ENCODE peak calls at places on chromosomes 11 and 22, in seven cellular contexts. Y is right lobe of liver, H is H9, A is MM.1S, N is GM23338, G is heart right ventricle, V is PC-9. L is an unnamed sample.

GRCh38 chr11:95089620-95090542 is at the start of gene ENDOD1:
- DNase-seq in Y (peak; percentile 87), H (peak; percentile 83), A (peak; percentile 88), N (peak; percentile 90), G (peak; percentile 88), V (peak; percentile 81), L (peak; percentile 86)

GRCh38 chr22:16956290-16956689 is 51.7 kb downstream of the GAB4 start:
- DNase-seq in Y (no peak), H (no peak), A (no peak), N (no peak), G (no peak), V (no peak), L (no peak)

GRCh38 chr11:35293034-35293433 is 126.3 kb downstream of the SLC1A2 start:
- DNase-seq in Y (no peak), H (no peak), A (peak; percentile 32), N (no peak), G (no peak), V (no peak), L (no peak)

GRCh38 chr11:35168606-35169200 is 29.7 kb downstream of the CD44 start:
- DNase-seq in Y (no peak), H (no peak), A (no peak), N (no peak), G (no peak), V (no peak), L (no peak)

GRCh38 chr11:109552376-109552775 is 130.4 kb downstream of the C11orf87 start:
- DNase-seq in Y (no peak), H (no peak), A (no peak), N (no peak), G (no peak), V (no peak), L (no peak)

GRCh38 chr11:80028998-80029397 is 588.2 kb upstream of the TENM4 start:
- DNase-seq in Y (no peak), H (no peak), A (no peak), N (no peak), G (no peak), V (no peak), L (no peak)

GRCh38 chr22:42347281-42347824 is 76.9 kb upstream of the TCF20 start:
- DNase-seq in Y (no peak), H (no peak), A (no peak), N (no peak), G (no peak), V (no peak), L (peak; percentile 52)

GRCh38 chr22:38431266-38432010 is 23.6 kb downstream of the KCNJ4 start:
- DNase-seq in Y (no peak), H (peak; percentile 34), A (no peak), N (no peak), G (no peak), V (no peak), L (no peak)

GRCh38 chr11:65121447-65121864 is 478 bp downstream of the FAU start:
- DNase-seq in Y (peak; percentile 62), H (no peak), A (peak; percentile 30), N (peak; percentile 35), G (no peak), V (no peak), L (no peak)

GRCh38 chr22:38504731-38505594 is 1.1 kb downstream of the DDX17 start:
- DNase-seq in Y (peak; percentile 69), H (no peak), A (peak; percentile 74), N (peak; percentile 53), G (peak; percentile 47), V (peak; percentile 24), L (peak; percentile 49)

GRCh38 chr11:72954860-72955259 is 140.6 kb downstream of the ATG16L2 start:
- DNase-seq in Y (no peak), H (no peak), A (no peak), N (no peak), G (no peak), V (no peak), L (no peak)

GRCh38 chr11:3202759-3203158 is 15.9 kb downstream of the MRGPRG start:
- DNase-seq in Y (no peak), H (no peak), A (no peak), N (no peak), G (no peak), V (no peak), L (peak; percentile 4)

GRCh38 chr11:63592975-63593395 is 21.2 kb downstream of the PLAAT3 start:
- DNase-seq in Y (no peak), H (no peak), A (no peak), N (peak; percentile 60), G (no peak), V (peak; percentile 44), L (peak; percentile 23)

GRCh38 chr22:44364750-44365118 is 52.0 kb upstream of the SHISAL1 start:
- DNase-seq in Y (peak; percentile 6), H (no peak), A (no peak), N (no peak), G (no peak), V (no peak), L (no peak)

GRCh38 chr11:38547464-38547863 is 1949.4 kb upstream of the RAG2 start:
- DNase-seq in Y (no peak), H (no peak), A (no peak), N (no peak), G (no peak), V (no peak), L (no peak)

GRCh38 chr11:44927174-44927661 is 23.5 kb downstream of the TP53I11 start:
- DNase-seq in Y (peak; percentile 73), H (peak; percentile 92), A (peak; percentile 66), N (peak; percentile 96), G (peak; percentile 64), V (peak; percentile 66), L (peak; percentile 88)

GRCh38 chr22:40709752-40710413 is 30.6 kb downstream of the MCHR1 start:
- DNase-seq in Y (no peak), H (no peak), A (no peak), N (peak; percentile 58), G (peak; percentile 38), V (no peak), L (no peak)

GRCh38 chr22:31400023-31400397 is 606 bp downstream of the DRG1 start:
- DNase-seq in Y (no peak), H (no peak), A (no peak), N (peak; percentile 7), G (no peak), V (no peak), L (peak; percentile 8)

GRCh38 chr11:111759375-111759774 is 6.8 kb downstream of the PPP2R1B start:
- DNase-seq in Y (no peak), H (no peak), A (no peak), N (no peak), G (no peak), V (no peak), L (no peak)

GRCh38 chr11:47185305-47186075 is 744 bp downstream of the PACSIN3 start:
- DNase-seq in Y (peak; percentile 53), H (peak; percentile 96), A (no peak), N (peak; percentile 97), G (peak; percentile 75), V (peak; percentile 87), L (peak; percentile 66)

GRCh38 chr11:118401880-118402590 is 629 bp downstream of the ATP5MG start:
- DNase-seq in Y (no peak), H (no peak), A (no peak), N (peak; percentile 22), G (no peak), V (no peak), L (no peak)

GRCh38 chr22:40911772-40912171 is 39.4 kb upstream of the RBX1 start:
- DNase-seq in Y (no peak), H (no peak), A (no peak), N (no peak), G (no peak), V (no peak), L (no peak)

GRCh38 chr11:113730887-113731726 is 25.0 kb upstream of the TMPRSS5 start:
- DNase-seq in Y (no peak), H (peak; percentile 45), A (no peak), N (peak; percentile 72), G (no peak), V (peak; percentile 25), L (peak; percentile 40)

GRCh38 chr22:49768511-49768910 is 59.2 kb downstream of the BRD1 start:
- DNase-seq in Y (peak; percentile 6), H (no peak), A (no peak), N (no peak), G (no peak), V (no peak), L (no peak)

DNA sequence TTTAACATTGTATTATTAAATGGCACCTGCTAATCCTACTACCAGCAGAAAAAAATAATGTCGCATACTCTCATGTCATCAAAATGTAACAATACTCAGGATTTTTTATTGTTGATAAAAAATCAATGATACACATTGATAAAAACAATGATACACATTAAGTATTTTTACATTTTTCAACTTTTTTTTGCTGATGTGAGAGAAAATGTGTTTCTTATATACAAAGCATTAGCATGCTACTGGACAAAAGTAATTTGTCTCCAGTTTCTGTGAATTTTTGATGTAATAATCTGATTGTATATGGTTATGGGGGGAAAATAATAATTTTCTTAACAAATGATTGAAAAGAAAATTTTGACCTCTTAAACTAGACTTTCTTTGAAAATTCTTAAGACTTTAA is 1256.6 kb upstream of the CNTN5 start:
- DNase-seq in Y (no peak), H (no peak), A (no peak), N (no peak), G (no peak), V (no peak), L (no peak)
- TF ChIP-seq CTCF in Y (no peak), H (no peak), A (no peak), N (no peak), G (no peak), V (no peak), L (no peak)

GRCh38 chr11:78350646-78351165 is 66.9 kb downstream of the GAB2 start:
- DNase-seq in Y (no peak), H (no peak), A (no peak), N (no peak), G (no peak), V (no peak), L (no peak)
- TF ChIP-seq CTCF in Y (no peak), H (no peak), A (no peak), N (no peak), G (no peak), V (no peak), L (no peak)

DNA sequence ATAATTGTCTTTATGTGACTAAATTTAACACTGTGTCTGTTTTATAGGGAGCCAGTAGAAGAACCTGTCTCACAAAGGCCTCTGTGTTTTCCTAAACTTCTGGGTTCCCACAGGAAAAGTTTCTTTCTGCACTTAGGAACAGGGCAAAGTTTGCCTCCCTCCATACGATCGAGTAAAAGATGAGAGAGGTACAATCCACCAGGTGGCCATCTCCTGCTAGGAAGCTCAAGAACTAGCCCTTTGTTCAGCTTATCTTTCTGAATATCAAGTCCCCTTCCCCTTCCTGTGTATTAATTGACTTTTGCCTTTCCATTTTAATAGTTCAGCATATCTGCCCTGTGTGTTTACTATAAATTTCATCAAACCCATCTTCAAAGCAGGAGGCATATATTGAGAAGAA is 18.0 kb downstream of the CSNK2A3 start:
- DNase-seq in Y (no peak), H (no peak), A (no peak), N (peak; percentile 27), G (no peak), V (no peak), L (no peak)
- TF ChIP-seq CTCF in Y (no peak), H (peak; percentile 35), A (no peak), N (peak; percentile 7), G (no peak), V (no peak), L (no peak)

DNA sequence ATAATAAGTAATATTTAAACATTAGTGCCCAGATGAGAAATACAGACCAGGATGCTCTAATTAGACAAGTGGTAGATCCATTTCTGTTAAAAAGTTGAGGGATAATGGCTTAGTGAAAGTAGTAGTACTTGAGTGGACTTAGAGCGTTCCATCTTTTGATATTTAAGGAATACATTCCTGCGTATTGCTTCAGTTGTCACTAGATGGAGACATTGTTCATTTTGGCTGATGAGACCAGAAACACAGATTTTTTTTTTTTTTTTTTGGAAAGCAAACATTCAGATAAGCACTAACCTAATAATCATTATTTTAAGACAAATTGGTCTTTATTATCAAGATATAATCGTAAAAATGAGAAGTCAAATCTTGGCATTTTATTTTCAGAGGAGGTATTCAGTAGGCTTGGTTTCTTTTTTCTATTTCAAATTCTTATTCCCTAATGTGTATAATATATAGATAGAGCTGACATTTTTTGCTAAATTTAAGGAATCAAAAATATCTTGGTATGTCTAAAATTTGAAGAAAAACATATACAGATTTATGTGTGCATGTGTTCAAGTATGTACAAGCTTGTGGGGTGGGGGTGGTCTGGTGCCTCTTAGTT is 92.9 kb downstream of the DYNC2H1 start:
- DNase-seq in Y (no peak), H (no peak), A (peak; percentile 38), N (peak; percentile 62), G (no peak), V (no peak), L (no peak)
- TF ChIP-seq CTCF in Y (peak; percentile 51), H (peak; percentile 70), A (peak; percentile 61), N (peak; percentile 75), G (peak; percentile 55), V (peak; percentile 73), L (peak; percentile 56)